ENCODE peak calls at places on chromosomes 3 and 15, in seven cellular contexts. I is HCT116, Z is H1, U is HepG2, D is GM12878, W is K562, N is SK-N-SH. C is an unnamed sample.

GRCh38 chr3:77420316-77420715 is 380.4 kb downstream of the ROBO2 start:
- DNase-seq in W (no peak), U (no peak), D (no peak), Z (no peak), I (no peak), N (no peak), C (no peak)

GRCh38 chr3:38004415-38005075 is 14.0 kb downstream of the VILL start:
- DNase-seq in Z (no peak), I (peak), D (no peak), U (peak), N (peak), W (peak), C (peak)

GRCh38 chr3:85785766-85786165 is 827.0 kb downstream of the CADM2 start:
- DNase-seq in U (no peak), N (no peak), Z (no peak), I (no peak), W (no peak), D (no peak), C (no peak)

GRCh38 chr3:185371683-185372082 is 8.7 kb downstream of the MAP3K13 start:
- DNase-seq in I (no peak), D (no peak), Z (no peak), N (peak), U (no peak), W (no peak), C (no peak)

GRCh38 chr3:45950131-45950530 is 6.9 kb downstream of the CXCR6 start:
- DNase-seq in W (no peak), N (no peak), I (no peak), D (no peak), Z (no peak), U (no peak), C (no peak)

GRCh38 chr15:94028809-94029208 is 202.6 kb upstream of the MCTP2 start:
- DNase-seq in N (no peak), D (no peak), Z (no peak), U (no peak), I (no peak), W (no peak), C (no peak)

GRCh38 chr3:66482005-66482404 is 18.8 kb downstream of the LRIG1 start:
- DNase-seq in I (no peak), U (no peak), D (no peak), W (no peak), N (peak), Z (no peak), C (no peak)

GRCh38 chr3:116059421-116060096 is 385.7 kb downstream of the LSAMP start:
- DNase-seq in I (peak), Z (peak), U (peak), N (peak), D (no peak), W (peak), C (no peak)

GRCh38 chr15:66698318-66698961 is 3.6 kb upstream of the SMAD6 start:
- DNase-seq in D (no peak), U (peak), I (peak), Z (peak), W (peak), N (peak), C (no peak)

GRCh38 chr15:92521624-92522008 is 127.9 kb downstream of the ST8SIA2 start:
- DNase-seq in D (peak), N (peak), W (peak), U (peak), I (peak), Z (peak), C (peak)

GRCh38 chr3:50297896-50298725 is 1.1 kb downstream of the HYAL3 start:
- DNase-seq in I (no peak), D (no peak), W (peak), Z (no peak), U (no peak), N (peak), C (no peak)

GRCh38 chr3:23481660-23482278 is 278.6 kb downstream of the UBE2E2 start:
- DNase-seq in D (no peak), W (no peak), U (no peak), Z (no peak), N (peak), I (no peak), C (no peak)

GRCh38 chr3:195259564-195260285 is 11.2 kb downstream of the XXYLT1 start:
- DNase-seq in W (peak), Z (no peak), I (peak), U (peak), D (peak), N (peak), C (peak)

GRCh38 chr3:134056464-134056891 is 26.8 kb upstream of the SLCO2A1 start:
- DNase-seq in N (no peak), D (no peak), W (no peak), Z (no peak), I (no peak), U (no peak), C (no peak)

GRCh38 chr3:27279153-27279552 is 90.0 kb downstream of the NEK10 start:
- DNase-seq in W (no peak), U (no peak), N (peak), Z (no peak), D (no peak), I (no peak), C (peak)

DNA sequence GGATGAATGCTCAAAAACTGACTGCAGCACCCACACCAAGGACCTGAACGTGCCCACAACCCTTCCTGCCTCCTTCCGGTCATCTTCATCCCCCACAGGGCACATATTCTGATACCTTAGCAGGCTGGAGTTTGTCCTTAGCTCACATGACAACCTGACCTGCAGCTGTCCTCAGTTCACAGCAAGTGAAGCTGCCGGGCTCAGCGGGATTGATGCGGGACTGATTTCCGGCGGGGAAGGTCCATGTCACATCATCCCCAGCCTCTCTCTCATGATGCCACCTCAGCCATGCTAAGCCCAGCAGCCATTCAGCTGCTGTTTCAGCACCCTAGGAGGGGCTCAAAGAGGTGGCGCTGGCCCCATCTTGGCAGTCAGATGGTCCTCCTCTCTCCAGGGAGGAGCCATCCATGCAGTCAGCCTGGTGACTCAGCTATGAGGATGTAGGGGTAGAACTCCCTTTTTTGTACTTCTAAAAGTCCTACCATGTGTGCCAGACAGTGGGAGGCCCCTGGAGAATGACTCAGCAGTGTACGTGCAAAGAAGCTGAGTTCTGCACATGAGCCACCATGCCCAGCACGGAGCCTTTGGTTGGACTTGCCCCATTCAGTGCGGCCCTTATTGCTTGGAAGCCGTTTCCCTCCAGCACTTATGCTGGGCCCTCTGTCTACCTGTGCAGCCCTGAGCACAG is 9.5 kb downstream of the CA12 start:
- DNase-seq in Z (no peak), N (no peak), D (no peak), U (no peak), I (peak), W (peak), C (no peak)
- TF ChIP-seq JUND in Z (no peak), N (peak), D (no peak), U (no peak), I (peak), W (peak), C (no peak)

GRCh38 chr3:129992781-129993180 is 18.3 kb downstream of the TRH start:
- DNase-seq in N (peak), U (peak), I (no peak), W (peak), D (no peak), Z (no peak), C (peak)
- TF ChIP-seq JUND in N (no peak), U (no peak), I (no peak), W (no peak), D (no peak), Z (no peak), C (no peak)

DNA sequence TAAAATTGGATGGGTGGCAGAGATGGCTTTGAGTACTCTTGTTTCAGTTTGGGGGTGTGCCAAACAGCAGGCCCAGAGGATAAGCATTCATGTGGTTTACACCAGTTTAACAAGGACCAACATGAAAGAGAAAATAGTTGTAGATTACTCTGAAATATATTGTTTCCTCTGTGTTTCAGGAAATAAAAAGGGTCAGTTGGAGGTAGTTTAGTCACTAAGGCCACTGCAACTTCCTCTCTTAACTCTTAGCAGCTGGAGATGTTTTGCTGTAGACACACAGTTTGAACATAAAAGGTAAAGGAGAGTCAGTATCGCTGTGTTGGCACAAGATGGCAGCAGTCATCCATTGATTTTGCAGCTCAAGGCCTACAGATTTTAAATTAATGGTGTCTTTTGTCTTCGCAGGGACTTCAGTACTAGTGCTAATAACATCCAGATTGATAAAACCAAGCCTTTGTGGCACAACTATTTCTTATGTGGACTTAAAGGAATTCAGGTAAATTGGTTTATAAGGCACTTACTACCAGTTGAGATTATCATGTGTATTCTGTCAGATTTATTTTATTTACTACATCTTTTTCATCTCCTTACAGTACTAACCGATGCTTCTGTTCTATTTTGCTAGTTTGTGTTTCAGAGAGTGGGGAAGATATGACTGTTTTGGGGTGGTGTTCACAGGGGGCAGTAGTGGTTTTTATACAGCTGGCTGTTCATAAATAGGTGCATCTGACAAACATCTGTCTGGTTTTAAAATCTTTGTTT is 65.6 kb downstream of the GALK2 start:
- DNase-seq in I (peak), Z (no peak), D (peak), U (peak), N (peak), W (no peak), C (peak)
- TF ChIP-seq JUND in I (no peak), Z (no peak), D (no peak), U (no peak), N (no peak), W (no peak), C (no peak)

DNA sequence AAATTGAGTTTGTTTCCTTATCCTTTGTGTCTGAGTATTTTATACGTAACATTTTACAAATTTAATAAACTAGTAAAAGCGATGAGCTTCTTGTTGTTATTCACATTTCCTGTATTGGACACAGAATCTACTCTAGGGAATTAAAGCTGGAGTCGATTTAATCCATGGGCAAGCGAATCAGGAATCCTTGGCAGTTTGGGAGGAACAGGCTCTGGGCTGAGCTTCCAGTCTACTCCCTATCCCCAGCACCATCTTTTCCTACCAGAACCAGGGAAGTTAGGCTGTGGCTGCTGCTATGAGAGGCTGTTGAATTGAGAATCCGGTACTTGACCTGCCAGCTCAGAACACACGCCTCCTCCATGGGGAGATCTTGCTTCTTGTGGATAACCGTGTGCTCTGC is 437.3 kb upstream of the TPM1 start:
- DNase-seq in U (no peak), I (no peak), D (no peak), Z (no peak), N (no peak), W (no peak), C (no peak)
- TF ChIP-seq JUND in U (no peak), I (no peak), D (no peak), Z (no peak), N (no peak), W (no peak), C (no peak)

GRCh38 chr3:72820405-72820804 is 27.8 kb downstream of the SHQ1 start:
- DNase-seq in U (no peak), Z (no peak), I (no peak), D (no peak), W (no peak), N (no peak), C (peak)
- TF ChIP-seq JUND in U (no peak), Z (no peak), I (no peak), D (no peak), W (no peak), N (no peak), C (no peak)

GRCh38 chr15:89774492-89774891 is 1.6 kb upstream of the MESP2 start:
- DNase-seq in W (no peak), N (no peak), D (no peak), Z (no peak), U (no peak), I (no peak), C (no peak)

GRCh38 chr15:89775815-89776214 is 317 bp upstream of the MESP2 start:
- DNase-seq in W (no peak), N (no peak), Z (no peak), D (no peak), I (no peak), U (no peak), C (no peak)

GRCh38 chr15:89776274-89777072 is at the start of gene MESP2:
- DNase-seq in Z (peak), I (peak), D (no peak), U (peak), N (peak), W (peak), C (peak)

GRCh38 chr15:89770041-89770440 is 6.1 kb upstream of the MESP2 start:
- DNase-seq in W (no peak), N (no peak), Z (no peak), D (no peak), U (no peak), I (no peak), C (no peak)

DNA sequence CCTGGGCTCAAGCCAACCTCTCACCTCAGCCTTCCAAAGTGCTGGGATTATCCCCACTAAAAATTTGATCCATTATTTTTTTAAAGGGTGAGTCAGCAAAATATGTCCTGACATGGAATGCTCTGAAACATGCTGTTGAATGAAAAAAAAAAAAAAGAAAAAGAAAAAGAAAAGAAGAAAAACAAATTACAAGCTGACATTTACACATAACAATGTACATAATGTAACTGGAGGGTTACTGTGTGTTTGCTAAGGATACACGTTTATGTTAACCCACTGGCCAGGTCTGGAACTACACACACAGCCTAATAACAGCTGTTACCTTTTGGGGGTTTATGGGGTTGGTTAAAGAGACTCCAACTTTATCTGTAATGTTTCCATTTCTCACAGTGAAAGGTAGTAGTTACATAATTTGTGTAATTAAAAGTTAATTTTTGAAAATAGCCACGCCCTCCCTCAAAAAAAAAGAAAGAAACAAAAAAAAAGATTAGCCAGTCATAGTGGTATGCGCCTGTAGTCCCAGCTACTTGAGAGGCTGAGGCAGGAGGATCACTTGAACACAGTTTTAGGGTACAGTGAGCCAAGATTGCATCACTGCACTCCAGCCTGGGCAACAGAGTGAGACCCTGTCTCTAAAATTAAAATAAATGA is 3.1 kb upstream of the MESP2 start:
- DNase-seq in N (peak), D (no peak), Z (no peak), U (peak), W (no peak), I (peak), C (peak)
- TF ChIP-seq JUND in N (no peak), D (no peak), Z (no peak), U (no peak), W (no peak), I (no peak), C (no peak)

GRCh38 chr15:83365370-83365938 is 81.0 kb upstream of the BNC1 start:
- DNase-seq in U (no peak), I (peak), Z (no peak), W (no peak), D (no peak), N (peak), C (no peak)
- TF ChIP-seq JUND in U (no peak), I (no peak), Z (no peak), W (no peak), D (no peak), N (no peak), C (no peak)

DNA sequence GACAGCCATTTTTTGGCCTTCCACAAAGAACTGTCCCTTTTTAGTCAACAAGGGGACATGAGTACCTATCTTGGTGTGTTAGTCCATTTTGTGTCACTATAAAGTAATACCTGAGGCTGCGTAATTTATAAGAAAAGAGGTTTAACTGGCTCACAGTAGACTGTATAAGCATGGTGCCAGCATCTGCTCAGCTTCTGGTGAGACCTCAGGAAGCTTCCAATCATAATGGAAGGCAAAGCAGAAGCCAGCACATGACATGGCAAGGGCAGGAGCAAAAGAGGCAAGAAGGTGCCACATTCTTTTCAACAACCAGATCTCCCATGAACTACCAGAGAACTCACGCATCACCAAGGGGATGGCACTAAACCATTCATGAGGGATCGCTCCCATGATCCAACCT is 66.1 kb upstream of the VGLL4 start:
- DNase-seq in U (no peak), N (no peak), I (no peak), W (no peak), D (no peak), Z (no peak), C (no peak)
- TF ChIP-seq JUND in U (no peak), N (no peak), I (no peak), W (no peak), D (no peak), Z (no peak), C (no peak)

DNA sequence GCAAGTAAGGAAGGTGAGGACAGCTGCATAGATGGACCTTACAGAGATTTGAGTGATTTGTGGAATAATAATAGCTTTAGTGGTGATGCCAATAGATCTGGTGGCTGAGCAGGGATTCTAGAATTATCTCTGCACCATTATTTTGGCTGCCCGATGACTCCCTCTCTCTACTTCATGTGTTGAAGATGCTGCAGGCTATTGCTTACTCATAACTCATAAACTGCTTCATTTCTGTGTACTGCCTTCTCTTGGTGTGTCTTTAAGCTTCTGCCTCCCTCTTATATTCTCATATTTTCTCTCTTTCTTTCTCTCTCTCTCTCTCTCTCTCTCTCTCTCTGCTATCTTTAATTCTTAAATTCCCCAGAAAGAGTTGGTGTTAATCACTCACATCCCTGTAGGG is 256.0 kb upstream of the TRIM42 start:
- DNase-seq in Z (no peak), W (no peak), I (no peak), D (no peak), N (no peak), U (no peak), C (no peak)
- TF ChIP-seq JUND in Z (no peak), W (no peak), I (no peak), D (no peak), N (no peak), U (no peak), C (no peak)

DNA sequence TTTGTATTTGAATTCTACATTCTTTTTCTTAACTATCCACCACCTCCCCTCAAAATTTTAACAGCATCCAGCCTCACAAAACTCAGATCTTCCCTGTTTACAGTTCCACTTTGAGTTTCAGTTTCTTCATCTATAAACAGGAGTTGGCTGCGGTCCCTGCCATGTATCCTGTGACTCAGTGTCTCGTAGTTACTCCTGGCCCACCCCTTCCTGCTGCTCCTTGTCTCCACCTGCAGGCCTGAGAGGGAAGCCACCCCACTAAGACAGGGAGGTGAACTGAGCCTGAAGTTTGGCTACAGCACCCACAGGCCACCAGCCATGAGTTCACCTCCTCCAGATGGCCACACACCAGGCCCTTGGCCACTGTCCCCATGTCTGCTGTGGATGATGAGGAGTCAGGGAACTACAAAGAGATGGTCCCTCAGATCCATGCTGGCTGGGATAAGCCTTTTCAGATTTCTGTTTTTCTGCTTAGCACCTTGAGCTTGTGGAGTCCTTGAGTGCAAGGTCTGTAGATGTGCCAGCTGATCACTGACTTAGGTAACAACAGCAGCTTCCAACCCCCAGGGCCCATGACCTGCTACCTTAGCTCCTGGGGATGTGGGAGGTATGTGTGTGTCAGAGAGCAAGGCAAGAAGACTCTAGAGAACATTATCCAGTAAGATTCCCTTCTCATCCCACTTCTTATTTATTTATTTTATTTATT is 37.5 kb downstream of the CD86 start:
- DNase-seq in D (no peak), Z (no peak), N (no peak), U (no peak), W (peak), I (peak), C (no peak)
- TF ChIP-seq JUND in D (no peak), Z (no peak), N (no peak), U (no peak), W (no peak), I (no peak), C (no peak)

C was measured in T47D.